ENCODE peak calls at places on chromosomes 16 and 17, in nine cellular contexts. F is K562, C is H1, Z is tibial artery, V is HCT116, T is cardiac fibroblast, K is choroid plexus epithelial cell, U is thoracic aorta, R is OCI-LY7. O is an unnamed sample.

GRCh38 chr16:4803479-4804243 is 1.2 kb upstream of the ROGDI start:
- DNase-seq in F (no peak), C (no peak), Z (no peak), V (no peak), T (peak; percentile 8), K (no peak), U (no peak), R (no peak), O (no peak)

GRCh38 chr17:73588291-73589095 is 55.8 kb downstream of the SDK2 start:
- DNase-seq in F (no peak), C (no peak), Z (no peak), V (no peak), T (no peak), K (no peak), U (no peak), R (peak; percentile 87), O (no peak)

GRCh38 chr16:83633285-83633684 is 174.5 kb upstream of the HSBP1 start:
- DNase-seq in F (no peak), C (no peak), Z (no peak), V (no peak), T (no peak), K (no peak), U (no peak), R (no peak), O (no peak)

GRCh38 chr17:29155235-29155965 is 24.8 kb downstream of the MYO18A start:
- DNase-seq in F (peak; percentile 72), C (no peak), Z (no peak), V (peak; percentile 72), T (peak; percentile 48), K (peak; percentile 58), U (no peak), R (no peak), O (no peak)

GRCh38 chr16:47732806-47733150 is 271.6 kb downstream of the PHKB start:
- DNase-seq in F (no peak), C (no peak), Z (no peak), V (peak; percentile 10), T (peak; percentile 91), K (peak; percentile 96), U (no peak), R (no peak), O (no peak)

GRCh38 chr16:8957509-8958157 is 6.1 kb downstream of the USP7 start:
- DNase-seq in F (no peak), C (no peak), Z (no peak), V (no peak), T (no peak), K (no peak), U (no peak), R (no peak), O (no peak)

GRCh38 chr16:72999541-73000019 is 48.3 kb downstream of the ZFHX3 start:
- DNase-seq in F (no peak), C (no peak), Z (no peak), V (no peak), T (no peak), K (no peak), U (no peak), R (no peak), O (no peak)

GRCh38 chr17:39604911-39605491 is 2.7 kb downstream of the NEUROD2 start:
- DNase-seq in F (peak; percentile 18), C (no peak), Z (no peak), V (no peak), T (no peak), K (no peak), U (no peak), R (no peak), O (no peak)

GRCh38 chr16:7835032-7835431 is 502.4 kb downstream of the RBFOX1 start:
- DNase-seq in F (no peak), C (no peak), Z (no peak), V (no peak), T (no peak), K (no peak), U (no peak), R (no peak), O (no peak)

GRCh38 chr16:65343556-65343955 is 221.7 kb upstream of the CDH11 start:
- DNase-seq in F (no peak), C (no peak), Z (no peak), V (no peak), T (no peak), K (no peak), U (no peak), R (no peak), O (no peak)

GRCh38 chr16:23690771-23691482 is 12.2 kb downstream of the PLK1 start:
- DNase-seq in F (no peak), C (no peak), Z (no peak), V (no peak), T (no peak), K (no peak), U (no peak), R (no peak), O (no peak)

GRCh38 chr17:2388020-2388704 is 12.7 kb downstream of the MNT start:
- DNase-seq in F (no peak), C (no peak), Z (no peak), V (no peak), T (no peak), K (no peak), U (no peak), R (no peak), O (no peak)

GRCh38 chr16:70589998-70590471 is 56.3 kb upstream of the IL34 start:
- DNase-seq in F (no peak), C (no peak), Z (peak; percentile 44), V (no peak), T (peak; percentile 65), K (peak; percentile 75), U (no peak), R (no peak), O (no peak)

GRCh38 chr17:61487161-61487654 is 35.0 kb downstream of the TBX4 start:
- DNase-seq in F (no peak), C (no peak), Z (no peak), V (no peak), T (no peak), K (no peak), U (no peak), R (no peak), O (no peak)

GRCh38 chr17:78252111-78252634 is 20.7 kb downstream of the TMEM235 start:
- DNase-seq in F (no peak), C (no peak), Z (no peak), V (no peak), T (no peak), K (no peak), U (no peak), R (peak; percentile 94), O (no peak)

GRCh38 chr16:85370881-85371651 is 242.1 kb upstream of the GSE1 start:
- DNase-seq in F (peak; percentile 69), C (no peak), Z (peak; percentile 70), V (no peak), T (no peak), K (no peak), U (peak; percentile 35), R (no peak), O (no peak)

GRCh38 chr16:8623634-8624033 is 2.1 kb downstream of the METTL22 start:
- DNase-seq in F (no peak), C (no peak), Z (no peak), V (no peak), T (peak; percentile 46), K (peak; percentile 40), U (no peak), R (no peak), O (no peak)

GRCh38 chr16:78106659-78107058 is 7.2 kb downstream of the WWOX start:
- DNase-seq in F (no peak), C (no peak), Z (no peak), V (no peak), T (no peak), K (no peak), U (no peak), R (no peak), O (no peak)

GRCh38 chr17:57370051-57370581 is 113.8 kb downstream of the MSI2 start:
- DNase-seq in F (no peak), C (no peak), Z (no peak), V (no peak), T (peak; percentile 81), K (peak; percentile 93), U (no peak), R (no peak), O (no peak)

GRCh38 chr16:83744521-83744981 is 63.2 kb upstream of the HSBP1 start:
- DNase-seq in F (no peak), C (no peak), Z (peak; percentile 65), V (no peak), T (peak; percentile 18), K (peak; percentile 10), U (no peak), R (no peak), O (no peak)

GRCh38 chr17:5560361-5560988 is 23.8 kb downstream of the NLRP1 start:
- DNase-seq in F (no peak), C (no peak), Z (no peak), V (no peak), T (no peak), K (no peak), U (no peak), R (no peak), O (no peak)

GRCh38 chr17:49728425-49728824 is 20.7 kb upstream of the SLC35B1 start:
- DNase-seq in F (no peak), C (no peak), Z (no peak), V (no peak), T (no peak), K (no peak), U (no peak), R (no peak), O (no peak)
- TF ChIP-seq CTCF in F (no peak), C (no peak), Z (no peak), V (no peak), T (no peak), K (no peak), U (no peak), R (no peak), O (no peak)

GRCh38 chr17:47829870-47830269 is 1.5 kb downstream of the MRPL10 start:
- DNase-seq in F (no peak), C (no peak), Z (no peak), V (no peak), T (no peak), K (peak; percentile 63), U (no peak), R (no peak), O (no peak)
- H3K4me3 ChIP-seq in F (peak overlapping the region; percentile 61), C (peak overlapping the region; percentile 86), Z (no peak overlapping the region), V (peak overlapping the region; percentile 90), T (no peak overlapping the region), K (no peak overlapping the region), U (no peak overlapping the region), R (peak overlapping the region; percentile 93), O (no peak overlapping the region)

DNA sequence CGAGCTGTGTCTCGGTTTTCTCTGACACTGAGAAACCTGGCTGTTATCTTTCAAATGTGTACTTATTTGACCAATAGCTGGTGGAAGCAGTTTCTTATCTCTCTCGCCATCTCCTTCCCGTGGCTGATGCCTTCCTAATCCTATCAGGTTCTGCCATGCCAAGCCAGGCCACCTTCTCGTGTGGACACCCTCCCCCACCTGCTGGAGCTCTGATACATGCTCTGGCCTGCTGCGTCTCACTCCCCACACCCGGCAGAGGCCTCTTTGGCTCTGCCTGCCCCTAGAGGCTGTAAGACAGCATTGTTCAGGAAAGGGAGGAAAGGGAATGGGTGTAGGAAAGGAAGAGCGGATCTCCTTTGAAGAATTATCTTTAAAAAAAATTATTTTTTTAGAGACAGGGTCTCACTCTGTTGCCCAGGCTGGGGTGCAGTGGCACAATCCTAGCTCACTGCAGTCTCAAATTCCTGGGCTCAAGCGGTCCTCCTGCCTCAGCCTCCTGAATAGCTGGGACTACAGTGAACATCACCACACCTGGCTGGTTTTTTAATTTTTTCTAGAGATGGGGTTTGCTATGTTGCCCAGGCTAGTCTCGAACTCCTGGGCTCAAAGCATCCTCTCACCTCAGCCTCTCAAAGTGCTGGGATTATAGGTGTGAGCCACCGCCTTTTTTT is 7.5 kb upstream of the ARMC5 start:
- DNase-seq in F (peak; percentile 62), C (no peak), Z (peak; percentile 34), V (peak; percentile 65), T (peak; percentile 73), K (peak; percentile 83), U (no peak), R (peak; percentile 46), O (no peak)
- TF ChIP-seq CTCF in F (peak; percentile 92), C (peak; percentile 60), Z (peak; percentile 51), V (peak; percentile 82), T (peak; percentile 85), K (peak; percentile 81), U (peak; percentile 64), R (peak; percentile 67), O (peak; percentile 37)

GRCh38 chr16:80938035-80938927 is 68.4 kb downstream of the CMC2 start:
- DNase-seq in F (no peak), C (no peak), Z (peak; percentile 58), V (peak; percentile 51), T (peak; percentile 99), K (peak; percentile 98), U (peak; percentile 24), R (no peak), O (no peak)
- H3K4me3 ChIP-seq in F (no peak overlapping the region), C (no peak overlapping the region), Z (no peak overlapping the region), V (no peak overlapping the region), T (peak overlapping the region; percentile 9), K (peak overlapping the region; percentile 30), U (no peak overlapping the region), R (no peak overlapping the region), O (no peak overlapping the region)

O was measured in GM12864.